ENCODE peak calls at places on chromosomes 12 and 14, in six cellular contexts. K is cardiac fibroblast, S is NB4, M is upper lobe of left lung, W is PC-3, H is foreskin fibroblast. U is an unnamed sample.

GRCh38 chr12:618626-619025 is 44.6 kb downstream of the NINJ2 start:
- DNase-seq in W (no peak), K (no peak), M (no peak), H (no peak), S (no peak), U (no peak)

GRCh38 chr12:95142752-95143151 is 69.3 kb upstream of the NR2C1 start:
- DNase-seq in W (no peak), M (no peak), S (no peak), H (no peak), K (no peak), U (no peak)

GRCh38 chr14:54798465-54799124 is 104.0 kb downstream of the GCH1 start:
- DNase-seq in W (no peak), S (no peak), H (no peak), K (no peak), M (no peak), U (no peak)

GRCh38 chr14:23613242-23614070 is 22.7 kb upstream of the DHRS2 start:
- DNase-seq in H (no peak), M (no peak), K (no peak), S (no peak), W (no peak), U (no peak)

GRCh38 chr14:99727096-99727870 is 43.2 kb downstream of the CYP46A1 start:
- DNase-seq in M (peak; percentile 49), S (no peak), H (no peak), W (no peak), K (no peak), U (no peak)

GRCh38 chr12:80837342-80837978 is 100.3 kb downstream of the LIN7A start:
- DNase-seq in M (no peak), W (peak; percentile 51), H (peak; percentile 64), S (peak; percentile 48), K (peak; percentile 83), U (peak; percentile 28)

GRCh38 chr14:76688373-76688671 is 72.9 kb upstream of the VASH1 start:
- DNase-seq in H (no peak), M (no peak), K (no peak), W (no peak), S (no peak), U (no peak)

GRCh38 chr12:14283489-14284144 is 81.9 kb upstream of the ATF7IP start:
- DNase-seq in M (no peak), H (no peak), S (no peak), W (no peak), K (no peak), U (no peak)

GRCh38 chr14:35470775-35471174 is 63.2 kb upstream of the INSM2 start:
- DNase-seq in K (peak; percentile 50), W (peak; percentile 49), H (peak; percentile 12), S (peak; percentile 26), M (no peak), U (peak; percentile 48)

GRCh38 chr12:116164976-116165425 is 112.5 kb downstream of the MED13L start:
- DNase-seq in S (peak; percentile 27), H (no peak), K (peak; percentile 67), M (no peak), W (peak; percentile 89), U (no peak)

GRCh38 chr14:87430810-87431209 is 562.2 kb downstream of the GALC start:
- DNase-seq in K (peak; percentile 11), M (no peak), H (peak; percentile 10), S (no peak), W (peak; percentile 29), U (no peak)

GRCh38 chr12:26318661-26319068 is 123.3 kb downstream of the SSPN start:
- DNase-seq in H (peak; percentile 81), K (peak; percentile 92), S (peak; percentile 87), M (no peak), W (peak; percentile 53), U (no peak)

GRCh38 chr14:63993992-63994391 is 141.2 kb downstream of the SYNE2 start:
- DNase-seq in H (no peak), S (no peak), M (no peak), W (peak; percentile 17), K (peak; percentile 22), U (no peak)

DNA sequence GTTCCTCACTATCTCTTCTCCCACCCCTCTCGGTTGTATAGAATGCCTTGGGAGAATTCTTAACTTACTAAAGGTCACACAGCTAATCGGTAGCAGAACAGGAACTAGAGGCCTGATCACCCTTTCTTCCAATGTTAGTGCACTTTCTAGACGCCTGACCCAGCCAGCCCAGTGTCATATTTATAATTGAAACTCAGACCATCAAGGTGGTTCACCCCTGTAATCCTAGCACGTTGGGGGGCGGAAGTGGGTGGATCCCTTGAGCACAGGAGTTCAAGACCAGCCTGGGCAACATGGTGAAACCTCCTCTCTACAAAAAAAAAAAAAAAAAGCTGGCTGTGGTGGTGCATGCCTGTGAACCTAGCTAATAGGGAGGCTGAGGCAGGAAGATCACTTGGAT is 1.8 kb downstream of the TIGAR start:
- DNase-seq in K (no peak), W (no peak), M (no peak), H (no peak), S (no peak), U (no peak)
- H3K4me3 ChIP-seq in K (no peak overlapping the region), W (no peak overlapping the region), M (no peak overlapping the region), H (no peak overlapping the region), S (no peak overlapping the region), U (peak overlapping the region; percentile 86)

DNA sequence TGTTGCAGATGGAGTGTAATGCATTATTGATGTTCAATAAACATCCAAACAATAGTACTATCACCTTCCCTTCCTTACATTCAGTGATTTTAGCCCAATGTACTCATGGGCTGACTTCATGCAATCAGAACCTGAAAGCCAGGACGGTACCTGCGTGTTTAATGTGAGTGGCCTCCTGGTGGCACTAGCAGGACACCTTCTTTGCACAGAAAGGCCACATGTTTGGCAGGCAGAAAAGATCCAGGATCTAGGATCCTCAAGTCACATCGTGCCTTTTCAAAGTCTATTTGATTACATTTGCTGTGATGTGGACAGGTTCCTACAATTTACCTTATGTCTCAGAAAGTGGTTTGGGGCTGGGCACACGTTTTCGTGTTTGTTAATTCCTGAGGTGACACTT is 82.9 kb downstream of the NEDD1 start:
- DNase-seq in W (peak; percentile 78), K (peak; percentile 27), M (no peak), H (no peak), S (peak; percentile 44), U (peak; percentile 34)
- TF ChIP-seq CTCF in W (peak; percentile 89), K (no peak), M (no peak), H (no peak), S (peak; percentile 3), U (peak; percentile 60)

GRCh38 chr12:89345830-89346740 is 6.2 kb downstream of the DUSP6 start:
- DNase-seq in H (peak; percentile 84), S (peak; percentile 100), M (no peak), K (peak; percentile 85), W (peak; percentile 77), U (no peak)
- H3K4me3 ChIP-seq in H (no peak overlapping the region), S (peak overlapping the region; percentile 90), M (no peak overlapping the region), K (no peak overlapping the region), W (peak overlapping the region; percentile 39), U (no peak overlapping the region)

GRCh38 chr14:70087380-70087697 is 101.4 kb downstream of the SLC8A3 start:
- DNase-seq in H (no peak), M (no peak), W (no peak), K (no peak), S (no peak), U (no peak)

GRCh38 chr14:70084226-70084625 is 104.5 kb downstream of the SLC8A3 start:
- DNase-seq in S (no peak), H (no peak), K (no peak), M (no peak), W (no peak), U (no peak)

DNA sequence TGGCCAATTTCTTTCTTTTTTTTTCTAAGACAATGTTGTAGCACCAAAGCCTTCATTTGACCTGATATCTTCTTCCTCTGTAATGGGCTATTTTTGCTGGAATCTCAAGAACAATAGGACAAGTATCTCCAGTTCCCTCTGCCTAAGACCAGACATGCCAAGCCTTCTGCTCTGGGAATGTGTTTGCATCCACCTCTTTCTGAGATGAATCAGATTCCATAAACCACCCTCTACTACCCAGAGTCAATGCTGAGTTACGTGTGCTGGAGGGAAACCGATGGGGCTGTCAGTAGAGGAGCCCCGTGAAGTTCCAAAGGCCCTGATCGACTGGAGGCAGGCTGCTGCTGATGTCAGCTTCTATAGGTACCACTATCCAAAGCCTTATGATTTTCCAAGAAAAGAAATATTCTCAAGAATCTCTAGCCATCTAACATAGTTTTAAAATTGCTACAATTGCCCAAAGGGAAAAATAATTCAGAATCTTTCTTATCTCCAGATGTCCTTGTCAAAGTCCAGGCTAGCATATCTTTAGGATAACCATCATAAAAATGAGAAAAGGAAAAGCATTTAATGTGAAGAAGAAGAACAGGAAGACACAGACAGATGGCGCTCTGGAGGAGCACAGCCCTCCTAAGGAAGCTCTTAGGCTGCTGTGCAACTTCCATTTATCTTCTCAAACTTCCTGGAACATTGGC is 101.9 kb downstream of the SLC8A3 start:
- DNase-seq in H (peak; percentile 21), M (no peak), S (peak; percentile 46), W (peak; percentile 60), K (peak; percentile 62), U (peak; percentile 28)
- TF ChIP-seq CTCF in H (peak; percentile 64), M (no peak), S (peak; percentile 51), W (peak; percentile 87), K (peak; percentile 61), U (peak; percentile 70)

U was measured in WERI-Rb-1.